ENCODE peak calls at places on chromosomes 5 and 9, in eight cellular contexts. One of them, this sample, is unnamed.
A peak's percentile ranks its signal among the peaks of the same experiment; 100 is the strongest.

GRCh38 chr9:101375546-101375945 is 9.3 kb downstream of the BAAT start:
- DNase-seq in ELR: no peak
- DNase-seq in activated T-helper 1 cell treated with Interleukin-2 at 50 U/mL for 16 hours: no peak
- DNase-seq in PC-3: no peak
- DNase-seq in endothelial cell: no peak
- DNase-seq in DMS153: no peak
- DNase-seq in GM12865: no peak
- DNase-seq in NCI-H774: no peak
- DNase-seq in this sample: no peak

GRCh38 chr5:172943906-172944305 is 15.3 kb upstream of the RPL26L1 start:
- DNase-seq in ELR: no peak
- DNase-seq in activated T-helper 1 cell treated with Interleukin-2 at 50 U/mL for 16 hours: no peak
- DNase-seq in PC-3: no peak
- DNase-seq in endothelial cell: no peak
- DNase-seq in DMS153: no peak
- DNase-seq in GM12865: no peak
- DNase-seq in NCI-H774: no peak
- DNase-seq in this sample: no peak

GRCh38 chr5:131795879-131796792 is 681 bp downstream of the FNIP1 start:
- DNase-seq in ELR: peak; percentile 69
- DNase-seq in activated T-helper 1 cell treated with Interleukin-2 at 50 U/mL for 16 hours: peak; percentile 10
- DNase-seq in PC-3: peak; percentile 41
- DNase-seq in endothelial cell: peak; percentile 61
- DNase-seq in DMS153: no peak
- DNase-seq in GM12865: peak; percentile 44
- DNase-seq in NCI-H774: peak; percentile 36
- DNase-seq in this sample: no peak

GRCh38 chr5:111626473-111627166 is 114.3 kb upstream of the STARD4 start:
- DNase-seq in ELR: no peak
- DNase-seq in activated T-helper 1 cell treated with Interleukin-2 at 50 U/mL for 16 hours: no peak
- DNase-seq in PC-3: no peak
- DNase-seq in endothelial cell: no peak
- DNase-seq in DMS153: no peak
- DNase-seq in GM12865: no peak
- DNase-seq in NCI-H774: no peak
- DNase-seq in this sample: no peak

GRCh38 chr5:34703767-34704324 is 47.7 kb downstream of the RAI14 start:
- DNase-seq in ELR: no peak
- DNase-seq in activated T-helper 1 cell treated with Interleukin-2 at 50 U/mL for 16 hours: no peak
- DNase-seq in PC-3: no peak
- DNase-seq in endothelial cell: no peak
- DNase-seq in DMS153: no peak
- DNase-seq in GM12865: no peak
- DNase-seq in NCI-H774: no peak
- DNase-seq in this sample: no peak

GRCh38 chr9:33329117-33329563 is 38.8 kb downstream of the NFX1 start:
- DNase-seq in ELR: peak; percentile 90
- DNase-seq in activated T-helper 1 cell treated with Interleukin-2 at 50 U/mL for 16 hours: no peak
- DNase-seq in PC-3: peak; percentile 98
- DNase-seq in endothelial cell: no peak
- DNase-seq in DMS153: no peak
- DNase-seq in GM12865: no peak
- DNase-seq in NCI-H774: no peak
- DNase-seq in this sample: no peak

GRCh38 chr9:97906236-97906831 is 16.0 kb downstream of the TRMO start:
- DNase-seq in ELR: no peak
- DNase-seq in activated T-helper 1 cell treated with Interleukin-2 at 50 U/mL for 16 hours: peak; percentile 32
- DNase-seq in PC-3: no peak
- DNase-seq in endothelial cell: no peak
- DNase-seq in DMS153: no peak
- DNase-seq in GM12865: no peak
- DNase-seq in NCI-H774: no peak
- DNase-seq in this sample: no peak

GRCh38 chr9:105330201-105330600 is 85.8 kb downstream of the SLC44A1 start:
- DNase-seq in ELR: no peak
- DNase-seq in activated T-helper 1 cell treated with Interleukin-2 at 50 U/mL for 16 hours: no peak
- DNase-seq in PC-3: peak; percentile 33
- DNase-seq in endothelial cell: no peak
- DNase-seq in DMS153: no peak
- DNase-seq in GM12865: no peak
- DNase-seq in NCI-H774: no peak
- DNase-seq in this sample: no peak

GRCh38 chr5:145347026-145347616 is 488.0 kb downstream of the PRELID2 start:
- DNase-seq in ELR: peak; percentile 76
- DNase-seq in activated T-helper 1 cell treated with Interleukin-2 at 50 U/mL for 16 hours: no peak
- DNase-seq in PC-3: peak; percentile 51
- DNase-seq in endothelial cell: peak; percentile 43
- DNase-seq in DMS153: no peak
- DNase-seq in GM12865: peak; percentile 10
- DNase-seq in NCI-H774: no peak
- DNase-seq in this sample: peak; percentile 2

GRCh38 chr5:102753889-102754498 is 1.1 kb upstream of the PAM start:
- DNase-seq in ELR: no peak
- DNase-seq in activated T-helper 1 cell treated with Interleukin-2 at 50 U/mL for 16 hours: no peak
- DNase-seq in PC-3: no peak
- DNase-seq in endothelial cell: no peak
- DNase-seq in DMS153: no peak
- DNase-seq in GM12865: no peak
- DNase-seq in NCI-H774: no peak
- DNase-seq in this sample: peak; percentile 8

GRCh38 chr9:69496803-69497450 is 171.9 kb downstream of the ENTREP1 start:
- DNase-seq in ELR: no peak
- DNase-seq in activated T-helper 1 cell treated with Interleukin-2 at 50 U/mL for 16 hours: no peak
- DNase-seq in PC-3: no peak
- DNase-seq in endothelial cell: no peak
- DNase-seq in DMS153: peak; percentile 17
- DNase-seq in GM12865: no peak
- DNase-seq in NCI-H774: no peak
- DNase-seq in this sample: no peak

GRCh38 chr5:56128166-56128565 is 105.0 kb downstream of the ANKRD55 start:
- DNase-seq in ELR: no peak
- DNase-seq in activated T-helper 1 cell treated with Interleukin-2 at 50 U/mL for 16 hours: no peak
- DNase-seq in PC-3: no peak
- DNase-seq in endothelial cell: no peak
- DNase-seq in DMS153: no peak
- DNase-seq in GM12865: peak; percentile 19
- DNase-seq in NCI-H774: no peak
- DNase-seq in this sample: no peak

GRCh38 chr5:59955241-59955640 is 61.7 kb upstream of the PDE4D start:
- DNase-seq in ELR: no peak
- DNase-seq in activated T-helper 1 cell treated with Interleukin-2 at 50 U/mL for 16 hours: no peak
- DNase-seq in PC-3: no peak
- DNase-seq in endothelial cell: no peak
- DNase-seq in DMS153: no peak
- DNase-seq in GM12865: no peak
- DNase-seq in NCI-H774: no peak
- DNase-seq in this sample: no peak

GRCh38 chr9:107732781-107733529 is 243.4 kb upstream of the KLF4 start:
- DNase-seq in ELR: peak; percentile 53
- DNase-seq in activated T-helper 1 cell treated with Interleukin-2 at 50 U/mL for 16 hours: no peak
- DNase-seq in PC-3: peak; percentile 79
- DNase-seq in endothelial cell: no peak
- DNase-seq in DMS153: no peak
- DNase-seq in GM12865: no peak
- DNase-seq in NCI-H774: no peak
- DNase-seq in this sample: no peak

GRCh38 chr5:127898551-127899213 is 184.9 kb upstream of the SLC12A2 start:
- DNase-seq in ELR: peak; percentile 39
- DNase-seq in activated T-helper 1 cell treated with Interleukin-2 at 50 U/mL for 16 hours: no peak
- DNase-seq in PC-3: peak; percentile 32
- DNase-seq in endothelial cell: no peak
- DNase-seq in DMS153: no peak
- DNase-seq in GM12865: peak; percentile 12
- DNase-seq in NCI-H774: no peak
- DNase-seq in this sample: no peak

GRCh38 chr5:133873936-133874585 is 94.4 kb downstream of the C5orf15 start:
- DNase-seq in ELR: peak; percentile 51
- DNase-seq in activated T-helper 1 cell treated with Interleukin-2 at 50 U/mL for 16 hours: no peak
- DNase-seq in PC-3: peak; percentile 57
- DNase-seq in endothelial cell: no peak
- DNase-seq in DMS153: no peak
- DNase-seq in GM12865: no peak
- DNase-seq in NCI-H774: no peak
- DNase-seq in this sample: no peak

GRCh38 chr5:153513171-153513570 is 22.7 kb downstream of the GRIA1 start:
- DNase-seq in ELR: no peak
- DNase-seq in activated T-helper 1 cell treated with Interleukin-2 at 50 U/mL for 16 hours: no peak
- DNase-seq in PC-3: no peak
- DNase-seq in endothelial cell: no peak
- DNase-seq in DMS153: no peak
- DNase-seq in GM12865: no peak
- DNase-seq in NCI-H774: no peak
- DNase-seq in this sample: no peak

This sample was measured in NCI-H510A treated with DMSO at 0.1 percent for 48 hours.